ENCODE peak calls at places on chromosomes 16 and 17, in six cellular contexts. One of them, this sample, is unnamed.

GRCh38 chr17:20022701-20023100 is 13.5 kb downstream of the SPECC1 start:
- DNase-seq in testis: no peak
- DNase-seq in A673: no peak
- DNase-seq in ovary: no peak
- DNase-seq in brain microvascular endothelial cell: no peak
- DNase-seq in HFF-Myc: no peak
- DNase-seq in this sample: no peak

GRCh38 chr17:28253663-28254062 is 65.3 kb upstream of the TMEM97 start:
- DNase-seq in testis: no peak
- DNase-seq in A673: no peak
- DNase-seq in ovary: no peak
- DNase-seq in brain microvascular endothelial cell: no peak
- DNase-seq in HFF-Myc: no peak
- DNase-seq in this sample: no peak

GRCh38 chr16:73890524-73891500 is 405.8 kb upstream of the PSMD7 start:
- DNase-seq in testis: no peak
- DNase-seq in A673: peak
- DNase-seq in ovary: no peak
- DNase-seq in brain microvascular endothelial cell: peak
- DNase-seq in HFF-Myc: no peak
- DNase-seq in this sample: no peak

GRCh38 chr16:49484454-49484853 is 110.8 kb downstream of the C16orf78 start:
- DNase-seq in testis: peak
- DNase-seq in A673: peak
- DNase-seq in ovary: peak
- DNase-seq in brain microvascular endothelial cell: no peak
- DNase-seq in HFF-Myc: no peak
- DNase-seq in this sample: no peak

GRCh38 chr17:62649570-62649969 is 22.1 kb downstream of the MRC2 start:
- DNase-seq in testis: no peak
- DNase-seq in A673: no peak
- DNase-seq in ovary: no peak
- DNase-seq in brain microvascular endothelial cell: no peak
- DNase-seq in HFF-Myc: no peak
- DNase-seq in this sample: no peak

GRCh38 chr17:22510504-22510903 is 818.2 kb downstream of the KCNJ18 start:
- DNase-seq in testis: no peak
- DNase-seq in A673: no peak
- DNase-seq in ovary: no peak
- DNase-seq in brain microvascular endothelial cell: no peak
- DNase-seq in HFF-Myc: no peak
- DNase-seq in this sample: no peak

GRCh38 chr17:70865993-70866804 is 696.9 kb downstream of the KCNJ2 start:
- DNase-seq in testis: no peak
- DNase-seq in A673: peak
- DNase-seq in ovary: no peak
- DNase-seq in brain microvascular endothelial cell: no peak
- DNase-seq in HFF-Myc: no peak
- DNase-seq in this sample: no peak

GRCh38 chr17:17626151-17626805 is 34.8 kb upstream of the PEMT start:
- DNase-seq in testis: no peak
- DNase-seq in A673: no peak
- DNase-seq in ovary: no peak
- DNase-seq in brain microvascular endothelial cell: no peak
- DNase-seq in HFF-Myc: no peak
- DNase-seq in this sample: no peak

GRCh38 chr17:18356624-18357023 is 6.7 kb downstream of the SHMT1 start:
- DNase-seq in testis: peak
- DNase-seq in A673: no peak
- DNase-seq in ovary: peak
- DNase-seq in brain microvascular endothelial cell: no peak
- DNase-seq in HFF-Myc: no peak
- DNase-seq in this sample: peak

GRCh38 chr16:50889276-50889675 is 147.4 kb downstream of the CYLD start:
- DNase-seq in testis: no peak
- DNase-seq in A673: no peak
- DNase-seq in ovary: no peak
- DNase-seq in brain microvascular endothelial cell: no peak
- DNase-seq in HFF-Myc: no peak
- DNase-seq in this sample: no peak

GRCh38 chr16:19804538-19805323 is 79.9 kb downstream of the GPRC5B start:
- DNase-seq in testis: no peak
- DNase-seq in A673: no peak
- DNase-seq in ovary: peak
- DNase-seq in brain microvascular endothelial cell: no peak
- DNase-seq in HFF-Myc: no peak
- DNase-seq in this sample: no peak

GRCh38 chr16:19583665-19584300 is 28.3 kb downstream of the VPS35L start:
- DNase-seq in testis: peak
- DNase-seq in A673: peak
- DNase-seq in ovary: peak
- DNase-seq in brain microvascular endothelial cell: peak
- DNase-seq in HFF-Myc: no peak
- DNase-seq in this sample: peak

GRCh38 chr17:8222380-8222629 is 11.9 kb upstream of the AURKB start:
- DNase-seq in testis: no peak
- DNase-seq in A673: no peak
- DNase-seq in ovary: no peak
- DNase-seq in brain microvascular endothelial cell: no peak
- DNase-seq in HFF-Myc: no peak
- DNase-seq in this sample: no peak

GRCh38 chr16:9499921-9500593 is 408.6 kb downstream of the HAPSTR1 start:
- DNase-seq in testis: no peak
- DNase-seq in A673: peak
- DNase-seq in ovary: no peak
- DNase-seq in brain microvascular endothelial cell: no peak
- DNase-seq in HFF-Myc: no peak
- DNase-seq in this sample: no peak

GRCh38 chr16:22366889-22367288 is 7.5 kb downstream of the CDR2 start:
- DNase-seq in testis: no peak
- DNase-seq in A673: no peak
- DNase-seq in ovary: no peak
- DNase-seq in brain microvascular endothelial cell: no peak
- DNase-seq in HFF-Myc: no peak
- DNase-seq in this sample: no peak

GRCh38 chr16:1770328-1771071 is 843 bp downstream of the NME3 start:
- DNase-seq in testis: peak
- DNase-seq in A673: peak
- DNase-seq in ovary: peak
- DNase-seq in brain microvascular endothelial cell: peak
- DNase-seq in HFF-Myc: no peak
- DNase-seq in this sample: no peak

GRCh38 chr16:15032547-15033308 is 23.1 kb downstream of the NTAN1 start:
- DNase-seq in testis: no peak
- DNase-seq in A673: peak
- DNase-seq in ovary: no peak
- DNase-seq in brain microvascular endothelial cell: peak
- DNase-seq in HFF-Myc: no peak
- DNase-seq in this sample: peak

GRCh38 chr16:82995286-82995926 is 368.6 kb downstream of the CDH13 start:
- DNase-seq in testis: no peak
- DNase-seq in A673: no peak
- DNase-seq in ovary: no peak
- DNase-seq in brain microvascular endothelial cell: peak
- DNase-seq in HFF-Myc: peak
- DNase-seq in this sample: no peak

GRCh38 chr17:29180051-29180787 is at the start of gene MYO18A:
- DNase-seq in testis: peak
- DNase-seq in A673: peak
- DNase-seq in ovary: peak
- DNase-seq in brain microvascular endothelial cell: peak
- DNase-seq in HFF-Myc: no peak
- DNase-seq in this sample: no peak

GRCh38 chr17:30519707-30520106 is 42.5 kb downstream of the GOSR1 start:
- DNase-seq in testis: no peak
- DNase-seq in A673: peak
- DNase-seq in ovary: no peak
- DNase-seq in brain microvascular endothelial cell: peak
- DNase-seq in HFF-Myc: peak
- DNase-seq in this sample: peak

GRCh38 chr17:5019475-5019956 is 15.7 kb downstream of the SLC52A1 start:
- DNase-seq in testis: no peak
- DNase-seq in A673: peak
- DNase-seq in ovary: no peak
- DNase-seq in brain microvascular endothelial cell: no peak
- DNase-seq in HFF-Myc: no peak
- DNase-seq in this sample: no peak

GRCh38 chr17:83056583-83057396 is 22.6 kb upstream of the METRNL start:
- DNase-seq in testis: no peak
- DNase-seq in A673: no peak
- DNase-seq in ovary: peak
- DNase-seq in brain microvascular endothelial cell: no peak
- DNase-seq in HFF-Myc: no peak
- DNase-seq in this sample: no peak

GRCh38 chr16:31181102-31181830 is 1.3 kb downstream of the FUS start:
- DNase-seq in testis: peak
- DNase-seq in A673: peak
- DNase-seq in ovary: peak
- DNase-seq in brain microvascular endothelial cell: no peak
- DNase-seq in HFF-Myc: no peak
- DNase-seq in this sample: no peak

GRCh38 chr17:73498854-73499597 is 145.2 kb downstream of the SDK2 start:
- DNase-seq in testis: peak
- DNase-seq in A673: no peak
- DNase-seq in ovary: no peak
- DNase-seq in brain microvascular endothelial cell: no peak
- DNase-seq in HFF-Myc: no peak
- DNase-seq in this sample: no peak

GRCh38 chr17:73494955-73495349 is 149.3 kb downstream of the SDK2 start:
- DNase-seq in testis: no peak
- DNase-seq in A673: no peak
- DNase-seq in ovary: no peak
- DNase-seq in brain microvascular endothelial cell: no peak
- DNase-seq in HFF-Myc: no peak
- DNase-seq in this sample: no peak

GRCh38 chr17:73496232-73496631 is 148.0 kb downstream of the SDK2 start:
- DNase-seq in testis: no peak
- DNase-seq in A673: no peak
- DNase-seq in ovary: no peak
- DNase-seq in brain microvascular endothelial cell: no peak
- DNase-seq in HFF-Myc: no peak
- DNase-seq in this sample: no peak

GRCh38 chr17:73498176-73498575 is 146.1 kb downstream of the SDK2 start:
- DNase-seq in testis: no peak
- DNase-seq in A673: no peak
- DNase-seq in ovary: no peak
- DNase-seq in brain microvascular endothelial cell: no peak
- DNase-seq in HFF-Myc: no peak
- DNase-seq in this sample: no peak

DNA sequence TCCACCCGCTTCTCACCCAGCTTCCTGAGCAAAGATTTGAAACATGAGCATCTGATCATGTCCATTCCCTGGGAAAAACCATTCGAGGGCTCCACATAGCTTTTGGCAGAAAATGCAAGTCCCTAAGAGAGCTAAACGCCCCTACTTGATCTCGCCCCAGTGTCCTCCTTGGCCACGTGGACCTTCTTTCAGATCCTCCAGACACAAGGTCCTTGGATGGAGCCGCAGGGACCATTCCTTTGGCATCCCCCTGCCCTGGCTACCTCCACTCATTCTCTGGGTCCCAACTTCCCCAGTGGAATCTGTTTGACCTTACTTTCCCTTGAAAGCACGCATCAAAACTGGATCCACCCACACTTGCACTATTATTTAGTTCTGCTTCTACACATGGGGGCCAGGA is 146.5 kb downstream of the SDK2 start:
- DNase-seq in testis: no peak
- DNase-seq in A673: no peak
- DNase-seq in ovary: no peak
- DNase-seq in brain microvascular endothelial cell: no peak
- DNase-seq in HFF-Myc: no peak
- DNase-seq in this sample: no peak
- TF ChIP-seq CTCF in testis: no peak
- TF ChIP-seq CTCF in A673: no peak
- TF ChIP-seq CTCF in ovary: no peak
- TF ChIP-seq CTCF in brain microvascular endothelial cell: no peak
- TF ChIP-seq CTCF in HFF-Myc: no peak
- TF ChIP-seq CTCF in this sample: no peak

GRCh38 chr17:10683853-10684252 is 13.5 kb downstream of the SCO1 start:
- DNase-seq in testis: no peak
- DNase-seq in A673: peak
- DNase-seq in ovary: no peak
- DNase-seq in brain microvascular endothelial cell: no peak
- DNase-seq in HFF-Myc: no peak
- DNase-seq in this sample: no peak
- TF ChIP-seq CTCF in testis: peak
- TF ChIP-seq CTCF in A673: peak
- TF ChIP-seq CTCF in ovary: no peak
- TF ChIP-seq CTCF in brain microvascular endothelial cell: peak
- TF ChIP-seq CTCF in HFF-Myc: peak
- TF ChIP-seq CTCF in this sample: peak

GRCh38 chr17:68148936-68149335 is 98.9 kb upstream of the AMZ2 start:
- DNase-seq in testis: no peak
- DNase-seq in A673: no peak
- DNase-seq in ovary: no peak
- DNase-seq in brain microvascular endothelial cell: no peak
- DNase-seq in HFF-Myc: no peak
- DNase-seq in this sample: no peak

GRCh38 chr17:68155692-68156091 is 92.2 kb upstream of the AMZ2 start:
- DNase-seq in testis: no peak
- DNase-seq in A673: no peak
- DNase-seq in ovary: no peak
- DNase-seq in brain microvascular endothelial cell: no peak
- DNase-seq in HFF-Myc: no peak
- DNase-seq in this sample: no peak

DNA sequence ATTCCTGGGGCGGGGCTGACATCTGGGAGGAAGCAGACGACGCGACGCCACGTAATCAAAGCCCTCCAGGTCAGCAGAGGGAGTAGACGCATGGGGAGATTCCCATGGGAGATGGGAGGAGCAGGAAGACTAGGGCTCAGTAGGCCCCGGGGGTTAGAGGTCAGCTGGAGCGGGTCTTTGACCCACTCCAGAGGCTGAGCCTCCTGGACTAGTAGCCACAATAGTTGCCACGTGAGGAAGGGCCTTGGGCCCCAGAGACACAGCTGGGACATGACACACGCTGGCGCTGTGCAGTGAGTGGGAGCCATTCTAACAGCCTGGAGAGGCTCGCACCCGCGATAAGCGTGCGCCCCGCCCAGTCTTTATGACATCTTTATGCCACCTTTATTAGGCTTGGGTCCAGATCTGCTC is 95.7 kb upstream of the AMZ2 start:
- DNase-seq in testis: no peak
- DNase-seq in A673: no peak
- DNase-seq in ovary: no peak
- DNase-seq in brain microvascular endothelial cell: no peak
- DNase-seq in HFF-Myc: no peak
- DNase-seq in this sample: no peak
- TF ChIP-seq CTCF in testis: no peak
- TF ChIP-seq CTCF in A673: no peak
- TF ChIP-seq CTCF in ovary: no peak
- TF ChIP-seq CTCF in brain microvascular endothelial cell: no peak
- TF ChIP-seq CTCF in HFF-Myc: no peak
- TF ChIP-seq CTCF in this sample: no peak

DNA sequence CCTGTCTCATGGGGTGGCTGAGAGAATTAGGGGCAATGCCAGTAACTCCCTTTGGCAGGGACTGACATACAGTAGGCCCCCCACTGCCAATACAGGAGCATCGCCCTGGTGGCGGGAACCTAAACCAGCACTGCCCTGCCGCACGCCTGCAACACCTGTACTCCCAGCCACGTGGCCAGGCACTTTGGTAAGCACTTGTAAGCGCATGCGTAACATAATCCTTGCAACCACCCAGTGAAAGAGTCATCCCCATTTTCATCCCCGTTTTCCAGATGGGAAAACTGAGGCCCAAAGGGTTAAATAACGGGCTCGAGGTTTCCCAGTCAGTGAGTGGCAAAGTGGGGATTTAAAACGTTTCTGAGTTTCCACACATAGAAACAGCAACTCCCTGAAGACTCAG is 17.5 kb downstream of the SCN4A start:
- DNase-seq in testis: no peak
- DNase-seq in A673: no peak
- DNase-seq in ovary: no peak
- DNase-seq in brain microvascular endothelial cell: no peak
- DNase-seq in HFF-Myc: no peak
- DNase-seq in this sample: no peak
- TF ChIP-seq CTCF in testis: no peak
- TF ChIP-seq CTCF in A673: no peak
- TF ChIP-seq CTCF in ovary: no peak
- TF ChIP-seq CTCF in brain microvascular endothelial cell: no peak
- TF ChIP-seq CTCF in HFF-Myc: no peak
- TF ChIP-seq CTCF in this sample: no peak

This sample was measured in astrocyte of the cerebellum.